ENCODE peak calls at places on chromosomes 5 and 9, in nine cellular contexts. M is brain microvascular endothelial cell; S is GM23248; Y is prostate gland; T is breast epithelium; H is cardiac muscle cell; J is neuronal stem cell; N is psoas muscle; V is CD4-positive, CD25-positive, alpha-beta regulatory T cell. U is an unnamed sample.

GRCh38 chr9:83583151-83584014 is 39.6 kb upstream of the IDNK start:
- DNase-seq in S (peak; percentile 65), V (peak; percentile 31), T (no peak), Y (peak; percentile 21), M (peak; percentile 75), N (no peak), J (peak; percentile 33), H (peak; percentile 66), U (no peak)

GRCh38 chr9:137227057-137227852 is at the start of gene RNF224:
- DNase-seq in Y (peak; percentile 79), M (peak; percentile 58), N (peak; percentile 73), V (peak; percentile 77), J (peak; percentile 74), S (peak; percentile 86), H (peak; percentile 88), T (peak; percentile 89), U (peak; percentile 91)

GRCh38 chr9:73775757-73776156 is 624.1 kb downstream of the ANXA1 start:
- DNase-seq in Y (no peak), V (no peak), J (no peak), M (no peak), H (no peak), N (no peak), S (no peak), T (no peak), U (no peak)

GRCh38 chr9:99027414-99027813 is 77.5 kb upstream of the TGFBR1 start:
- DNase-seq in N (no peak), Y (no peak), J (no peak), V (no peak), S (no peak), M (no peak), H (no peak), T (no peak), U (no peak)

GRCh38 chr9:89195149-89195797 is 16.7 kb upstream of the SHC3 start:
- DNase-seq in M (no peak), V (no peak), J (no peak), N (no peak), S (no peak), T (no peak), H (no peak), Y (no peak), U (no peak)

GRCh38 chr5:130541617-130542221 is 623.3 kb downstream of the HINT1 start:
- DNase-seq in H (no peak), V (no peak), N (no peak), Y (no peak), M (peak; percentile 78), S (peak; percentile 0), J (no peak), T (no peak), U (peak; percentile 65)

GRCh38 chr9:10612649-10613398 is at the start of gene PTPRD:
- DNase-seq in Y (no peak), T (peak; percentile 54), S (peak; percentile 42), N (no peak), H (peak; percentile 67), J (peak; percentile 71), M (peak; percentile 18), V (no peak), U (no peak)

GRCh38 chr5:54301215-54301614 is 9.2 kb downstream of the ARL15 start:
- DNase-seq in J (no peak), N (no peak), M (no peak), H (no peak), T (no peak), S (peak; percentile 38), V (no peak), Y (no peak), U (no peak)

GRCh38 chr5:172379481-172379880 is 74.8 kb downstream of the SH3PXD2B start:
- DNase-seq in N (no peak), H (no peak), J (no peak), S (peak; percentile 67), V (no peak), M (no peak), T (no peak), Y (no peak), U (no peak)

GRCh38 chr5:137997726-137998213 is 35.1 kb downstream of the FAM13B start:
- DNase-seq in N (no peak), H (no peak), V (no peak), S (peak; percentile 5), T (no peak), Y (no peak), M (peak; percentile 4), J (no peak), U (no peak)

GRCh38 chr5:66807743-66808142 is 211.6 kb downstream of the MAST4 start:
- DNase-seq in H (no peak), J (no peak), Y (peak; percentile 32), S (peak; percentile 77), V (no peak), M (peak; percentile 57), T (no peak), N (no peak), U (no peak)

GRCh38 chr9:69970001-69970531 is 73.6 kb upstream of the MAMDC2 start:
- DNase-seq in J (no peak), V (no peak), M (no peak), H (no peak), Y (no peak), T (no peak), S (peak; percentile 29), N (no peak), U (no peak)

GRCh38 chr5:14351845-14352712 is 208.9 kb downstream of the TRIO start:
- DNase-seq in J (peak; percentile 56), N (peak; percentile 65), H (peak; percentile 78), V (peak; percentile 65), Y (peak; percentile 39), S (peak; percentile 83), T (peak; percentile 61), M (peak; percentile 60), U (no peak)

GRCh38 chr5:153866176-153866575 is 172.5 kb downstream of the FAM114A2 start:
- DNase-seq in V (no peak), S (peak; percentile 60), N (no peak), T (no peak), Y (no peak), J (no peak), H (no peak), M (no peak), U (no peak)

GRCh38 chr5:39502704-39503103 is 77.9 kb upstream of the DAB2 start:
- DNase-seq in M (no peak), Y (no peak), J (no peak), V (no peak), H (no peak), T (no peak), N (no peak), S (no peak), U (no peak)

GRCh38 chr5:39505751-39506150 is 81.0 kb upstream of the DAB2 start:
- DNase-seq in M (no peak), H (no peak), S (peak; percentile 59), T (no peak), Y (no peak), V (no peak), N (no peak), J (no peak), U (no peak)

GRCh38 chr5:39501403-39501802 is 76.6 kb upstream of the DAB2 start:
- DNase-seq in V (no peak), S (peak; percentile 95), H (no peak), T (no peak), N (peak; percentile 45), Y (no peak), M (peak; percentile 71), J (no peak), U (peak; percentile 75)

GRCh38 chr5:39503148-39503547 is 78.4 kb upstream of the DAB2 start:
- DNase-seq in N (no peak), V (no peak), M (no peak), H (no peak), J (no peak), Y (no peak), T (no peak), S (peak; percentile 80), U (no peak)

DNA sequence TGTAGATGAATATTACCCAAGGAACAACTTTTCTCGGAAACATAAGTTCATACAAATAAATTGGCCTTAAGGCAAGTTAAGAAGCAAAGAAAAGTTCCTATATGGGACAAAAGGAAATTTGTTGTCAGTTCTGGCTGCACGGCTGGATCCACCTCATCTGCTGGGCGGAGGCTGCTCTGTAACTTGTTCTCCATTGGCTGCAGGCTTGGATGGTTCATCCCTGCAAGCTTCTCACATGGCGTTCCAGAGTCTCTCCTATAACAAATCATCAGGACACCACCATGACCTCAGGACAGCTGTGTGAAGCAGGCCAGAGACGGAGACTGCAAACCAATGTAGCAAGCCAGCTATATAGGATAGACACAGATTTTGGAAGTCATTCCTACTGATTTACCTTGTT is 81.4 kb upstream of the DAB2 start:
- DNase-seq in Y (no peak), T (no peak), M (no peak), H (no peak), S (peak; percentile 79), N (no peak), V (no peak), J (no peak), U (no peak)
- H3K27ac ChIP-seq in Y (no peak overlapping the region), T (no peak overlapping the region), M (no peak overlapping the region), H (no peak overlapping the region), S (peak overlapping the region; percentile 65), N (no peak overlapping the region), V (no peak overlapping the region), J (no peak overlapping the region), U (no peak overlapping the region)

GRCh38 chr5:116824751-116825438 is 250.3 kb upstream of the SEMA6A start:
- DNase-seq in M (no peak), S (no peak), T (no peak), N (no peak), Y (no peak), V (no peak), J (no peak), H (no peak), U (no peak)
- H3K36me3 ChIP-seq in M (no peaks in the 10 kb centered on the region), S (no peaks in the 10 kb centered on the region), T (no peaks in the 10 kb centered on the region), N (no peaks in the 10 kb centered on the region), Y (no peaks in the 10 kb centered on the region), V (no peaks in the 10 kb centered on the region), J (no peaks in the 10 kb centered on the region), H (no peaks in the 10 kb centered on the region), U (no peaks in the 10 kb centered on the region)

GRCh38 chr5:133029321-133029720 is 3.0 kb upstream of the ZCCHC10 start:
- DNase-seq in H (no peak), N (no peak), Y (no peak), V (no peak), T (no peak), M (no peak), S (no peak), J (no peak), U (no peak)
- H3K27ac ChIP-seq in H (no peak overlapping the region), N (no peak overlapping the region), Y (no peak overlapping the region), V (no peak overlapping the region), T (no peak overlapping the region), M (no peak overlapping the region), S (no peak overlapping the region), J (no peak overlapping the region), U (no peak overlapping the region)

GRCh38 chr5:170252109-170252508 is 19.3 kb downstream of the C5orf58 start:
- DNase-seq in H (no peak), N (no peak), V (no peak), T (no peak), M (no peak), Y (no peak), S (no peak), J (no peak), U (no peak)

GRCh38 chr5:170250810-170251317 is 18.1 kb downstream of the C5orf58 start:
- DNase-seq in T (no peak), S (no peak), H (no peak), N (no peak), V (no peak), J (no peak), M (no peak), Y (no peak), U (no peak)

GRCh38 chr5:170252710-170253350 is 20.0 kb downstream of the C5orf58 start:
- DNase-seq in Y (no peak), N (no peak), M (no peak), T (no peak), S (no peak), H (no peak), J (no peak), V (no peak), U (no peak)

GRCh38 chr5:170251462-170251861 is 18.7 kb downstream of the C5orf58 start:
- DNase-seq in M (no peak), T (no peak), J (no peak), Y (no peak), N (no peak), S (no peak), V (no peak), H (no peak), U (no peak)

GRCh38 chr5:170254056-170254455 is 21.3 kb downstream of the C5orf58 start:
- DNase-seq in N (no peak), T (no peak), H (no peak), M (no peak), S (no peak), V (peak; percentile 80), J (no peak), Y (peak; percentile 30), U (no peak)
- H3K36me3 ChIP-seq in N (peaks cover 31% of the 10 kb centered on the region), T (no peaks in the 10 kb centered on the region), H (no peaks in the 10 kb centered on the region), M (no peaks in the 10 kb centered on the region), S (no peaks in the 10 kb centered on the region), V (peaks cover 94% of the 10 kb centered on the region), J (no peaks in the 10 kb centered on the region), Y (no peaks in the 10 kb centered on the region), U (no peaks in the 10 kb centered on the region)